ENCODE peak calls at places on chromosomes 16 and 17, in four cellular contexts. Z is keratinocyte, I is IMR-90, E is K562. B is an unnamed sample.

GRCh38 chr16:7691533-7691932 is 358.9 kb downstream of the RBFOX1 start:
- DNase-seq in E (no peak), Z (no peak), I (no peak), B (no peak)

GRCh38 chr16:77780378-77780837 is 8.0 kb upstream of the VAT1L start:
- DNase-seq in E (no peak), I (peak; percentile 98), Z (no peak), B (peak; percentile 57)

GRCh38 chr17:17859909-17860760 is 23.3 kb upstream of the SREBF1 start:
- DNase-seq in I (peak; percentile 38), Z (no peak), E (peak; percentile 75), B (peak; percentile 59)

GRCh38 chr16:85767569-85767968 is 16.7 kb upstream of the C16orf74 start:
- DNase-seq in I (peak; percentile 88), Z (no peak), E (no peak), B (peak; percentile 60)

GRCh38 chr17:42221886-42222745 is 27.8 kb upstream of the GHDC start:
- DNase-seq in I (peak; percentile 58), E (peak; percentile 59), Z (no peak), B (peak; percentile 77)

GRCh38 chr16:8571061-8571596 is 19.2 kb downstream of the TMEM114 start:
- DNase-seq in I (peak; percentile 41), E (no peak), Z (no peak), B (no peak)

GRCh38 chr16:69741951-69742904 is 12.5 kb downstream of the NOB1 start:
- DNase-seq in Z (no peak), I (peak; percentile 16), E (no peak), B (peak; percentile 73)

GRCh38 chr17:49223517-49224197 is 6.9 kb downstream of the PHOSPHO1 start:
- DNase-seq in Z (no peak), I (peak; percentile 10), E (peak; percentile 68), B (no peak)

GRCh38 chr16:11145173-11145820 is 110.7 kb downstream of the SOCS1 start:
- DNase-seq in Z (no peak), E (no peak), I (peak; percentile 54), B (no peak)

GRCh38 chr16:4350787-4351659 is at the start of gene PAM16:
- DNase-seq in E (peak; percentile 96), I (peak; percentile 91), Z (no peak), B (peak; percentile 93)

GRCh38 chr16:4350365-4350786 is 745 bp downstream of the PAM16 start:
- DNase-seq in E (no peak), I (no peak), Z (no peak), B (no peak)

GRCh38 chr16:4352843-4353242 is 1.7 kb upstream of the PAM16 start:
- DNase-seq in E (no peak), I (no peak), Z (no peak), B (no peak)

GRCh38 chr16:4353675-4354074 is 2.6 kb upstream of the PAM16 start:
- DNase-seq in E (no peak), I (no peak), Z (no peak), B (no peak)

GRCh38 chr16:4351880-4352279 is 759 bp upstream of the PAM16 start:
- DNase-seq in I (peak; percentile 57), Z (no peak), E (no peak), B (no peak)
- H3K9ac ChIP-seq in I (no peak overlapping the region), Z (no peak overlapping the region), E (peak overlapping the region; percentile 44), B (no peak overlapping the region)

DNA sequence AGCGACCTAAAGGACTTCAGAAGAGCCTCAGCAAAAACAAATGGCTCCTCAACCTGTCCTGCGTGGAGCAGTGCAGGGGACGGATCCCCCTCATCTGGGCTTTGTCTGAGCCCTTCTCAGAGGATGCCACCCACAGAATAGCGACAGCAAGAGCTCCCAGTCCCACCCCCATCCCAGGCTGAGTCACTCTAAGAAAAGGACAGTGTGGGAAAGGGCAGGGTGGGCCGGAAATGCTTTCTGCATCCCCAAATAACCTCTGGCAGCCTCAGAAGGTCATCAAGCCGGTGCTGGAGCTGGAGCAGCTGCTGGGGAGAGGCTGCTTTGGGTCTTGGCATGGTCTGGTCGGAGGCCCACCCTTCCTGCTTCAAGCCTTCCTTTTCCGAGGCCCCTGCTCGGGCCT is 8.9 kb downstream of the SLC12A4 start:
- DNase-seq in E (peak; percentile 69), Z (no peak), I (peak; percentile 55), B (no peak)
- H3K9me1 ChIP-seq in E (peaks cover 5% of the 10 kb centered on the region), Z (peaks cover 9% of the 10 kb centered on the region), I (peaks cover 42% of the 10 kb centered on the region), B (no peaks in the 10 kb centered on the region)

GRCh38 chr16:17304124-17304813 is 166.5 kb downstream of the XYLT1 start:
- DNase-seq in Z (no peak), E (no peak), I (peak; percentile 17), B (no peak)
- H3K9ac ChIP-seq in Z (no peak overlapping the region), E (no peak overlapping the region), I (no peak overlapping the region), B (no peak overlapping the region)

GRCh38 chr17:30251931-30252330 is 16.4 kb upstream of the SLC6A4 start:
- DNase-seq in I (no peak), Z (no peak), E (no peak), B (no peak)

GRCh38 chr17:30246460-30246859 is 11.0 kb upstream of the SLC6A4 start:
- DNase-seq in I (no peak), E (no peak), Z (no peak), B (no peak)

GRCh38 chr17:30249460-30249859 is 14.0 kb upstream of the SLC6A4 start:
- DNase-seq in Z (no peak), I (peak; percentile 46), E (no peak), B (no peak)

GRCh38 chr17:30244853-30245385 is 9.4 kb upstream of the SLC6A4 start:
- DNase-seq in I (peak; percentile 89), Z (no peak), E (no peak), B (no peak)

DNA sequence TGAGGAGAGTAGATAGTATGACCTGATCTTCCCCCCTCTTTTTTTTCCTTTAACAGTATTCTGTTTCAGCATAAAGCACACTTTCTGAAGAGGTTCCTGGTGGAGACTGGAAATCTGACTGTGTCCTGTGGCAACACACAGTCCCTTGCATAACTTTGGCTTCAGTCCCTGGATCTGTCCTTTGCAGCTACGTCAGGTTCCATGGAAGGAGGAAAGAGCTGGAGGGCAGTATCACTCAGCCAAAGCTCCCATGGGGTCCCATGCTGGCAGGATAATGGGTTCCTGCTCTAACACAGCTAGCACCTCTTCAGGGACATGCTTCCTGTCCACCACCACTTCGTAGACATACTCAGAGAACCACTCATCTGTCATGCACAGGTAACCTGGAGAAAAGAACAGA is 13.3 kb upstream of the SLC6A4 start:
- DNase-seq in I (no peak), E (no peak), Z (no peak), B (no peak)
- H3K9me1 ChIP-seq in I (peaks cover 7% of the 10 kb centered on the region), E (peaks cover 4% of the 10 kb centered on the region), Z (no peaks in the 10 kb centered on the region), B (no peaks in the 10 kb centered on the region)

DNA sequence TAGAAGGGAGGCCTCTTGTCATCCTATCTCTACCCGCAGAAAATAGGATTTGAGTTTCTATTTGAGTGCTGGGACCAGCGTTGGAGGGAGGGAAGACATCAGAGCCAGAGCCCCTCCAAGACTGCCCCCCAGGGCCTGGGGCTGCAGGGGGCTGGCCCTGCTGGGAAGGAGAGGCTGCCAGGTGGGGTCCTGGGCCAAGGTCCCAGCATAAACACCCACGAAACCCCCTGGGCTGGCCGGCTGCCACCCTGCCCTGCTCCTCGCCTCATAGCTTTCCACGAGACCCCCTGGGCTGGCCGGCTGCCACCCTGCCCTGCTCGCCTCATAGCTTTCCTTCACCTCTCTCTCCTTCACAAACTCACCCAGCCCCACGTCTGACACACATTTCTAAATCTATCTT is 10.6 kb upstream of the TEX19 start:
- DNase-seq in Z (no peak), E (no peak), I (no peak), B (no peak)
- H3K9ac ChIP-seq in Z (no peak overlapping the region), E (no peak overlapping the region), I (no peak overlapping the region), B (no peak overlapping the region)

DNA sequence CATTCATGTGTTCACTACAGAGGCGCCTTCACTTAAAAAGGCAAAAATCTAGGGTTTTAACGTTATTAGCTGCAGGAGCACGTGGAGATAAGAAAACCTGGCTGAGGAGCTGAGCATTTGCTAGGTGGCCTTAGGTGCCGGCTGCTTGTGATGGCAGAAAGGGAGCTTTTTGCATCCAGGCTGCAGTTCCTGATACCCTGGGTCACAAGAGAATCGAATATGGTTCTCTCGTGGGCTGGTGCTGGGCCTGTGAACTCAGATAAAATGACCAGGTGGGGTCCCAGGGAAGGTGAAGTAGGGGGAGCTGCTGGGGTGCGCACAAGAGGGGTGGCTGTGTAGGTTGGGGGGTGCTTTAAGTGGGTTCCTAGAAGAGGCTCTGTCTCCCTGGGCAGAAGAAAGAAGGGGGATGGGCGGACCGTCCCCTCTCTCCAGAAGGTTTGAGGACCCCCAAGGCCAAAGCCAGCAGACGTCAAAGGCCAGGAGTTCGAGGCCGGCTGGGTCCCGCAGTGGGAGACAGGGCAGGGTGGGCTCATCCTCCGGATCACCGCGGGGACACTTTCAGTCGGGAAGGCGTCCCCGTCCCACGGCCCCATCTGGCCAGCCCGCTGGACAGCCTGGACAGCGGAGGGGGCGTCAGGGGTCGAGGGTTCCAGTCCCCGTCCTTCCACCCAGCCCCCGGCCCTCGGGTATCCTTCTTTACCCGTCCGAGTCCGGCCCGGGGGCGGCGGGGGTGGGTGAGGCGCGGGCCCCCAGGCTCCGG is 740 bp upstream of the CMIP start:
- DNase-seq in I (no peak), Z (no peak), E (no peak), B (no peak)
- H3K9me1 ChIP-seq in I (no peaks in the 10 kb centered on the region), Z (no peaks in the 10 kb centered on the region), E (peaks cover 3% of the 10 kb centered on the region), B (no peaks in the 10 kb centered on the region)

GRCh38 chr16:12283596-12283995 is 307.1 kb downstream of the SNX29 start:
- DNase-seq in Z (no peak), I (no peak), E (no peak), B (no peak)
- H3K9ac ChIP-seq in Z (no peak overlapping the region), I (no peak overlapping the region), E (no peak overlapping the region), B (no peak overlapping the region)

GRCh38 chr17:20733923-20734322 is 154.4 kb downstream of the CDRT15L2 start:
- DNase-seq in Z (no peak), E (no peak), I (no peak), B (no peak)

GRCh38 chr17:20735796-20736195 is 156.3 kb downstream of the CDRT15L2 start:
- DNase-seq in I (no peak), E (no peak), Z (no peak), B (no peak)
- H3K9me1 ChIP-seq in I (no peaks in the 10 kb centered on the region), E (no peaks in the 10 kb centered on the region), Z (no peaks in the 10 kb centered on the region), B (no peaks in the 10 kb centered on the region)

GRCh38 chr17:44758414-44759095 is at the start of gene ADAM11:
- DNase-seq in E (peak; percentile 55), Z (no peak), I (no peak), B (no peak)

GRCh38 chr17:44760474-44761308 is 1.9 kb downstream of the ADAM11 start:
- DNase-seq in E (no peak), Z (no peak), I (no peak), B (no peak)

GRCh38 chr17:44759916-44760243 is 1.1 kb downstream of the ADAM11 start:
- DNase-seq in Z (no peak), I (no peak), E (no peak), B (no peak)

GRCh38 chr17:44757918-44758413 is 822 bp upstream of the ADAM11 start:
- DNase-seq in I (no peak), E (no peak), Z (no peak), B (no peak)

DNA sequence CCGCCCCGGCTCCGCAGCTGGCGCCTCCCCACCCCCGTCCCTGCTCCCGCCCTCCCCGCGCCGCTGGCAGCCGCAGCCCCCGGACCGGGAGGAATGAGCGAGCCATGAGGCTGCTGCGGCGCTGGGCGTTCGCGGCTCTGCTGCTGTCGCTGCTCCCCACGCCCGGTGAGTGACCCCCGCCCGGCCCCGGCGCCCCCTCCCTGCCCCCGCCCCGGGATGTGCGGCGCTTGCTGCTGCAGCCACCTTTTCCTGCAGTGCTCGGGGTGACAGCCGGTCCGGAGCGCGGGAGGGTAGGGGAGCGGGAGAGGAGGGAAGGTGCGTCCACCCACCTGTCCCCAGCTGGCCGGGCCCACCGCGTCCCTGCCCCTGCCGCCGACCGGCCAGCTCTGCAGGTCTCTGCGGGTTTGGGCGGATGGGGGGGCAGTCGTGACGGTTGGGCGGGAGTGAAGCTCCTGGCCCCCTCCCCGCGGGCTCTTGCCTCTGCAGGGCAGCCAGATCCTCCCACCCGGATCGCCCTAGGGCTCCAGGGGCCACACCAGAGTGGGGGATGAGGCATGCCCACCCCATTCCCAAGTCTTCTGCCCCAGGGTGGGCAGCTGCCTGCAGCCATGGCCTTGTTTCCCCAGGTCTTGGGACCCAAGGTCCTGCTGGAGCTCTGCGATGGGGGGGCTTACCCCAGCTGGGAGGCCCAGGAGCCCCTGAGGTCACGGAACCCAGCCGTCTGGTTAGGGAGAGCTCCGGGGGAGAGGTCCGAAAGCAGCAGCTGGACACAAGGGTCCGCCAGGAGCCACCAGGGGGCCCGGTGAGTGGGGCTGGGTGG is 518 bp downstream of the ADAM11 start:
- DNase-seq in E (peak; percentile 27), Z (no peak), I (no peak), B (no peak)
- H3K9ac ChIP-seq in E (no peak overlapping the region), Z (no peak overlapping the region), I (no peak overlapping the region), B (no peak overlapping the region)

B was measured in endothelial cell of umbilical vein.